ENCODE peak calls at places on chromosome 6, in five cellular contexts. X, R, W, Z and Y are unnamed samples. For H3K4me1, the result is how much of the 10 kb centered on the place peaks cover.

GRCh38 chr6:45625191-45625664 is 247.5 kb upstream of the SUPT3H start:
- DNase-seq in X (no peak), R (no peak), W (no peak), Z (peak), Y (no peak)

GRCh38 chr6:42393339-42393738 is 58.4 kb downstream of the TRERF1 start:
- DNase-seq in X (no peak), R (no peak), W (no peak), Z (no peak), Y (no peak)

GRCh38 chr6:44035621-44036020 is 91.6 kb downstream of the MRPL14 start:
- DNase-seq in X (no peak), R (no peak), W (no peak), Z (peak), Y (no peak)

GRCh38 chr6:36195471-36196048 is 984 bp upstream of the BRPF3 start:
- DNase-seq in X (no peak), R (no peak), W (no peak), Z (peak), Y (no peak)

GRCh38 chr6:26318459-26319404 is 46.3 kb upstream of the BTN3A2 start:
- DNase-seq in X (no peak), R (no peak), W (no peak), Z (no peak), Y (no peak)

GRCh38 chr6:116682334-116682712 is 1.3 kb downstream of the KPNA5 start:
- DNase-seq in X (no peak), R (no peak), W (peak), Z (peak), Y (peak)

GRCh38 chr6:117601811-117602150 is 530 bp downstream of the GOPC start:
- DNase-seq in X (no peak), R (no peak), W (peak), Z (no peak), Y (no peak)

GRCh38 chr6:83071023-83071422 is 3.6 kb downstream of the DOP1A start:
- DNase-seq in X (no peak), R (no peak), W (no peak), Z (peak), Y (no peak)

GRCh38 chr6:79257381-79258205 is 23.1 kb upstream of the HMGN3 start:
- DNase-seq in X (no peak), R (no peak), W (no peak), Z (peak), Y (no peak)

GRCh38 chr6:470051-470900 is 78.7 kb downstream of the IRF4 start:
- DNase-seq in X (no peak), R (no peak), W (peak), Z (no peak), Y (no peak)

GRCh38 chr6:54722328-54722727 is 124.2 kb upstream of the FAM83B start:
- DNase-seq in X (no peak), R (no peak), W (no peak), Z (peak), Y (no peak)

GRCh38 chr6:72947534-72947933 is 277.8 kb downstream of the KHDC1L start:
- DNase-seq in X (no peak), R (no peak), W (no peak), Z (no peak), Y (no peak)

GRCh38 chr6:13289789-13290318 is 38.5 kb downstream of the TBC1D7 start:
- DNase-seq in X (no peak), R (no peak), W (no peak), Z (no peak), Y (no peak)

DNA sequence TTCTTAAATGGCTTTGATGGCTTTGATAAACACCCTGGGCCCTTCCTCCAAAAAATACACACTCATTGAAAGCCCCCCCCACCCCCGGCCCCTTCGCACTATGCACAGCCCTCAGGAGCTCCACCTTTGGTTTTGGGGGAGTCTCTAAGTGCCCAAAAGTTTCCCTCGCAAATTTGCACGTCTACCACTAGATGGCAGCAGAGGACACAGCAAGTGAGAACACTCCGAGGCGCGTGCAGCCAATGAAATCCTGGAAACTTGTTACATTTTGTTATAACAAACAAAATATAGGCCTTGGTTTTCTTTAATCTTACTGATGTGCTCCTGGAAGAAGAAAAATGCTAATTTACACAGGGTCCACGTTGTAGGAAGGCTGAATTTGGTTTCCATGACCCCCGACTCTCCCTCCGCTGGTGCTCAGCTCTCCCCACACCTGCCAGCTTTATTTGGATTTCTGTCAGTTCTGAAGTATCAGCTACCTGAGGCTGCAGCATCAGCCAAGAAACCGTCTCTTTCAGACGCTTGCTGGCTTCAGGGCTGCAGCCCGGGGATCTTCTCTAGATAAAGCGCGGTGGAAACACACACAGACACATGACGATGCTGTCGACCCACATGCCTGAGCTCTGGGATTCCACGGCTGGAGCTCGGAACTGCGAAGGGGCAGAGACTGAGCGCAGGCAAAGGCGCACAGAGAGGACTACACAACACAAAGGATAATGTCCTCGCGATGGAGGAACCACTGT is 148.3 kb upstream of the RPS6KA2 start:
- DNase-seq in X (no peak), R (no peak), W (peak), Z (peak), Y (peak)
- H3K27ac ChIP-seq in X (no peak), R (no peak), W (no peak), Z (no peak), Y (no peak)

DNA sequence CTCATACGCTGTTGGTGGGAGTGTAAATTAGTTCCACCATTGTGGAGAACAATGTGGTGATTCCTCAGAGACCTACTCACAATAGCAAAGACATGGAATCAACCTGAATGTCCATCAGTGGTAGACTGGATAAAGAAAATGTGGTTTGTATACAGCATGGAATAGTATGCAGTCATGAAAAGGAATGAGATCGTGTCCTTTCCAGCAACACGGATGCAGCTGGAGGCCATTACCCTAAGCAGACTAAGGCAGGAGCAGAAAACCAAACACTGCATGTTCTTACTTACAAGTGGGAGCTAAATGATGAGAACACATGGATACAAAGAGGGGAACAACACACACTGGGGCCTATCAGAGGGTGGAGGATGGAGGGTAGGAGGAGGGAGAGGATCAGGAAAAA is 54.6 kb downstream of the SYNJ2 start:
- DNase-seq in X (no peak), R (no peak), W (no peak), Z (no peak), Y (no peak)
- H3K4me1 ChIP-seq in X (under half), R (under half), W (under half), Z (under half), Y (under half)

DNA sequence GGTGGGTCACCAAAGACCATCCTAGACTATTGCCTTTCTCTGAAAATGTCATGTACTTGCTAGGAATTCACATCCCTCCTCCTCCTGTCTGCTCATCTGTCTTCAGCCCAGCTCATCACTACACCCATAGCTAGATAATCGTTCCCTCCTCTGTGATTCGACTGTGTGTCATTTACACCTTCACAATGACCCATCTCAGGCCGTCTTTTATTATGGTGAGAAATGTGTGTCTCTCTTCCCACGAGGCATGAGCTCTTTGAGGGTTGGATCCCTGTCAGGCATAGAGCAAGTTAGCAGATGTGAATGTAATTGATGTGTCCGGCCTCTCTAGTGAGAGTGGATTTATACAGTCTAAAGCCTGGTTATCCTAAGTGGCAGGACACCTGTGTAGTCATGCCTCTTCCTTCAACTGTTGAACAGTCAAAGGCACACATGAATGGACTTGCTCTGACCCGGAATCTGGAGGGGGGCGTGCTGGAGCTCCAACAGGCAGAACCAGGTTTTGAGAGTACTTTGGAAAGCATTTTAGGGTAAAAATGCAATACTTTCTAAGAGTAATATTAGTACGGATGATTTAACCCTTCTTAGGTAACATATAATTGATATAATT is 182.1 kb downstream of the UTRN start:
- DNase-seq in X (no peak), R (no peak), W (no peak), Z (peak), Y (no peak)
- H3K4me3 ChIP-seq in X (no peak), R (no peak), W (no peak), Z (no peak), Y (no peak)

GRCh38 chr6:106884576-106884975 is 90.0 kb downstream of the CD24 start:
- DNase-seq in X (no peak), R (no peak), W (no peak), Z (no peak), Y (no peak)

GRCh38 chr6:106883808-106884262 is 90.7 kb downstream of the CD24 start:
- DNase-seq in X (no peak), R (no peak), W (no peak), Z (no peak), Y (no peak)

GRCh38 chr6:106880952-106881351 is 93.6 kb downstream of the CD24 start:
- DNase-seq in X (no peak), R (no peak), W (no peak), Z (no peak), Y (no peak)

GRCh38 chr6:106882601-106883518 is 91.7 kb downstream of the CD24 start:
- DNase-seq in X (no peak), R (no peak), W (no peak), Z (no peak), Y (no peak)

DNA sequence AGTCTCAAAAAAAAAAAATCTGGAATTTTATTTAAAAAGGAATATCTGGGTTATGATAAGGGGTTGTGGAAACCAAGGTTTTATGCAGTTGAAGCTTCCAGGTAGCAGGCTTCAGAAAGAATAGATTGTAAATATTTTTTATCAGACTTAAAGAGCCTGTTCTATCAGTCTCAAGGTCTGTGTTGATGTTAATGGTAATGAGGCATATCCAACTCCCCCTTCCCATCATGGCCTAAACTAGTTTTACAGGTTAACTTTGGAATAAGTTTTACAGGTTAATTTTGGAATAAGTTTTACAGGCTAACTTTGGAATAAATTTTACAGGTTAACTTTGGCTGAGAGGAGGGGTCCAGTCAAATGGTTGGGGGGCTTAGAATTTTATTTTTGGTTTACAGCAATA is 92.4 kb downstream of the CD24 start:
- DNase-seq in X (no peak), R (no peak), W (no peak), Z (no peak), Y (no peak)
- H3K27ac ChIP-seq in X (no peak), R (peak), W (no peak), Z (no peak), Y (no peak)

DNA sequence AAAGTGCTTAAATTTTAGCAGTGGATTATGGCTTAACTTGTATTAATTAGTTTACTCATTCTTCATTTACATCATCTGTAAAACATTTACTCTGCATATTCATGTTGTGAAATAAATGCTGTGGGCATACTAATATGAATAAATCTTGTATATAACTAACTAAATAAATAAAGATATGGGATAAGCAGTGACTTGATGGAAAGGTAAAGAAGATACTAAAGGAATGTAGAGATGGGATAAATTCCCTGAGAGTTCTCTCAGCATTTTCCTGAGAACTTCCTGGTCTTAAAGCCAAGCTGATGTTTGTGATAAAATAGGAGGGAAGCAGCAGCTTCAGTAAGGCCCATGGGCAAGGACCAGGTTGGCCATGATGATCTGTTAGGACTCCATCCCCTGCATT is 652.1 kb downstream of the RNF144B start:
- DNase-seq in X (no peak), R (no peak), W (no peak), Z (no peak), Y (no peak)
- H3K4me1 ChIP-seq in X (under half), R (under half), W (under half), Z (under half), Y (under half)

GRCh38 chr6:129498950-129499870 is 210.8 kb downstream of the ARHGAP18 start:
- DNase-seq in X (no peak), R (no peak), W (no peak), Z (peak), Y (no peak)

GRCh38 chr6:129502261-129502660 is 207.7 kb downstream of the ARHGAP18 start:
- DNase-seq in X (no peak), R (no peak), W (no peak), Z (no peak), Y (no peak)

GRCh38 chr6:129500958-129501381 is 209.0 kb downstream of the ARHGAP18 start:
- DNase-seq in X (no peak), R (no peak), W (no peak), Z (peak), Y (no peak)

GRCh38 chr6:129499871-129500219 is 210.1 kb downstream of the ARHGAP18 start:
- DNase-seq in X (no peak), R (no peak), W (no peak), Z (no peak), Y (no peak)

DNA sequence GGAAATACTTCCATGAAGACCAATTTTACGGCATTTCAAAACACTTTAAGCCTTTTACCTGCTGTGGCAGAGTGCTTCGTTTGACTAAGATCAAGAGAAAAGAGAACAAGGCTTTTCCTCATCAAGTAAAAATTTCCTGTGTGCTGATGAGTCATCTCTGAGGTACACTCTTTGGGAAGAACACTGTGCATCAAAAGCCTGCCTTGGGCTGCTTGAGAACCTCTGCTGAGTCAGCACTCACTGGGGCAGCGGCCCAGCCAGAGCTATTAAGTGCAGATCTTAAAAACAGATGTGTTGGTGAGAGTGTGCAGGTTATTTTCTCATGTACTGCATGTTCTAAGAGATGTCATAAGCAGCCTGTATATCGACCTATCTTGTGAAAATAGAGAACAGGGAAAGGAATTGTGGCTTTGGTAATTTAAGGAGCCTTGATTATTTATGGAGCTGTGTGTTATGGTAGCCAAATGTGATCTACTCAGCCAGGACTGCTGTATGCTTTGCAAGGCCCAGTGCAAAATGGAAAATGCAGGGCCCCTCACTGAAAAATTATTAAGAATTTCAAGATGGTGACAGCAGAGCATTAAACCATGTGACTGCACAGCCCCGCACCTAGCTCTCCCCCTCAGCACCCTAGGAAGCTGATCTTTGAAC is 208.5 kb downstream of the ARHGAP18 start:
- DNase-seq in X (peak), R (no peak), W (no peak), Z (peak), Y (no peak)
- H3K4me3 ChIP-seq in X (peak), R (no peak), W (no peak), Z (no peak), Y (no peak)

GRCh38 chr6:169654590-169655391 is 47.0 kb downstream of the WDR27 start:
- DNase-seq in X (peak), R (no peak), W (peak), Z (no peak), Y (peak)
- H3K27ac ChIP-seq in X (peak), R (peak), W (peak), Z (no peak), Y (no peak)

GRCh38 chr6:156866181-156866862 is 89.1 kb downstream of the ARID1B start:
- DNase-seq in X (no peak), R (no peak), W (no peak), Z (no peak), Y (no peak)
- H3K4me1 ChIP-seq in X (half or more), R (under half), W (under half), Z (under half), Y (under half)

DNA sequence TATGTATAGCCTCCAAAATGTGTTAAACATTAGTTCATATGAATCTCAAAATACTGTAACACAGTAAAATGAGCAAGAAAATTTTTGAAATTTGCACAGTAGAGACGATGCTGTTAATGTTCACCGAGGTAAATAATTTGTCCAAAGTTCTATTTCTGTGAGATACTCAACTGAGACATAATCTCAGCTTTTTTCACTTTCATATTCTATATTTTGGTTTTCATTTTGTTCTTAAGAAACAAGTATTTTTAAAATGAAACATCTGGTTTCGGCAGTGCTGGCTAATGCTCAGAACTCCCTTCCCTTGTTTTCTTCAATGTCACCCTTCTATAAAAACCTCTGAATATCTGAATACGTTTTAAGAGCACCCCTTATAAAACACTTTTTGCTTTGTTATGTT is 353.2 kb downstream of the LAMA2 start:
- DNase-seq in X (no peak), R (no peak), W (no peak), Z (no peak), Y (no peak)
- H3K4me3 ChIP-seq in X (no peak), R (no peak), W (no peak), Z (no peak), Y (no peak)

DNA sequence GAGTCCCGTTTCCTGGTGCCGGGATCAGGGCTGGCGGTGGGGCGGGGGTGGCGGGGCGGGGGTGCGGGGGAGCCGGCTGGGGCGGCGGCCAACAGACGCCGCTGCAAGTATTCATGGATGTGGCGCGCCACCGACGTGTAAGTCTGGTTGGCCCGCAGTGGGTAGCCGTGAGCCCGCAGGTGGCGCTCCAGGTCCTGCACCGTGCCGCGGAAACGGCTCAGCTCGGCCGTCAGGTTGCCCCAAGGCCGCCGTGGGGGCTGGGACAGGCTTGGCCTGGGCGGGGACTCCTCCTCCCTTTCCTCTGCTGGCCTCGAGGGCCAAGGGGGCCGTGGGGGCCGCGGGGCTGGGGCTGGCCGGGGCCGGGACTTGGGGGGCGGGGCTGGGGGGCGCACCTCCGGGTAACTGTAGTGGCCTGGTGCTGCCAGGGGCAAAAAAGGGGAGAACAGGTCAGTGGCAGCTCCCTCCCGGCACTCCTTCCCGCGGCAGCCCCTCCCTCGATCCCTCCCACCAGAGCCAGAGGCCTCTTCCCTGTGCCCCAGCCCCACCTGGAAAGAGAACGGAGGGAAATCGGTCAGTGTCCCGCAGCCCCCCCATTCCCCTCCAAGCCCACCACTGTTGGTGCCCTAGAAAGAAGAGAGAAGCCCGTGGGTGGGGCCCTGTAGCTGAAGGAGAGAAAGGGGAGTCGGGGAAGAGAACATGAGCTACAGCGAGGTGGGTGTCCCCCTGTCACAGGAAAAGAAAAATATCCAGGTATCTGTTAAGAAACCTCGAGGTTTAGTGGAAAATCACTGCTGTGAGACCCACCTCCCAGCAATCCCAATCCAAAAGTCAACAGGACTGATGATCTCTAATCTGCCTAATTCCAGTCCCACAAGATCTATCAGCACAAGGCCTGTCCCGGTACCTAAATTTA is 21.3 kb downstream of the TNXB start:
- DNase-seq in X (peak), R (no peak), W (peak), Z (no peak), Y (peak)
- H3K27ac ChIP-seq in X (no peak), R (peak), W (peak), Z (no peak), Y (no peak)